ENCODE peak calls at places on chromosomes 6 and 20, in eight cellular contexts. One of them, this sample, is unnamed.

GRCh38 chr6:41970436-41970846 is 28.8 kb upstream of the CCND3 start:
- DNase-seq in adrenal gland: peak; percentile 77
- DNase-seq in CD4-positive, CD25-positive, alpha-beta regulatory T cell: no peak
- DNase-seq in LNCaP clone FGC: no peak
- DNase-seq in GM12865: no peak
- DNase-seq in left lobe of liver: no peak
- DNase-seq in activated CD4-positive, CD25-positive, alpha-beta regulatory T cell: no peak
- DNase-seq in foreskin fibroblast: peak; percentile 53
- DNase-seq in this sample: no peak

GRCh38 chr6:36064770-36065396 is 37.3 kb downstream of the MAPK14 start:
- DNase-seq in left lobe of liver: peak; percentile 60
- DNase-seq in foreskin fibroblast: no peak
- DNase-seq in LNCaP clone FGC: no peak
- DNase-seq in activated CD4-positive, CD25-positive, alpha-beta regulatory T cell: no peak
- DNase-seq in GM12865: no peak
- DNase-seq in adrenal gland: no peak
- DNase-seq in CD4-positive, CD25-positive, alpha-beta regulatory T cell: no peak
- DNase-seq in this sample: no peak

GRCh38 chr6:121441477-121441876 is 6.0 kb downstream of the GJA1 start:
- DNase-seq in left lobe of liver: no peak
- DNase-seq in LNCaP clone FGC: no peak
- DNase-seq in adrenal gland: no peak
- DNase-seq in foreskin fibroblast: no peak
- DNase-seq in GM12865: no peak
- DNase-seq in CD4-positive, CD25-positive, alpha-beta regulatory T cell: no peak
- DNase-seq in activated CD4-positive, CD25-positive, alpha-beta regulatory T cell: no peak
- DNase-seq in this sample: no peak

GRCh38 chr6:26157150-26157837 is 70.1 kb downstream of the HFE start:
- DNase-seq in CD4-positive, CD25-positive, alpha-beta regulatory T cell: peak; percentile 59
- DNase-seq in left lobe of liver: peak; percentile 59
- DNase-seq in activated CD4-positive, CD25-positive, alpha-beta regulatory T cell: no peak
- DNase-seq in LNCaP clone FGC: no peak
- DNase-seq in GM12865: peak; percentile 94
- DNase-seq in adrenal gland: peak; percentile 71
- DNase-seq in foreskin fibroblast: peak; percentile 24
- DNase-seq in this sample: no peak

GRCh38 chr6:15522427-15522826 is 140.4 kb downstream of the DTNBP1 start:
- DNase-seq in adrenal gland: no peak
- DNase-seq in CD4-positive, CD25-positive, alpha-beta regulatory T cell: no peak
- DNase-seq in LNCaP clone FGC: no peak
- DNase-seq in left lobe of liver: no peak
- DNase-seq in activated CD4-positive, CD25-positive, alpha-beta regulatory T cell: no peak
- DNase-seq in foreskin fibroblast: no peak
- DNase-seq in GM12865: peak; percentile 41
- DNase-seq in this sample: no peak

GRCh38 chr6:56808871-56809359 is 146.0 kb upstream of the BEND6 start:
- DNase-seq in activated CD4-positive, CD25-positive, alpha-beta regulatory T cell: no peak
- DNase-seq in foreskin fibroblast: no peak
- DNase-seq in adrenal gland: no peak
- DNase-seq in GM12865: no peak
- DNase-seq in left lobe of liver: no peak
- DNase-seq in CD4-positive, CD25-positive, alpha-beta regulatory T cell: no peak
- DNase-seq in LNCaP clone FGC: no peak
- DNase-seq in this sample: no peak

GRCh38 chr6:390914-391558 is 516 bp upstream of the IRF4 start:
- DNase-seq in LNCaP clone FGC: no peak
- DNase-seq in CD4-positive, CD25-positive, alpha-beta regulatory T cell: no peak
- DNase-seq in left lobe of liver: no peak
- DNase-seq in adrenal gland: no peak
- DNase-seq in activated CD4-positive, CD25-positive, alpha-beta regulatory T cell: no peak
- DNase-seq in GM12865: peak; percentile 71
- DNase-seq in foreskin fibroblast: peak; percentile 40
- DNase-seq in this sample: no peak

GRCh38 chr6:154991207-154991606 is 3.9 kb upstream of the TIAM2 start:
- DNase-seq in GM12865: no peak
- DNase-seq in adrenal gland: no peak
- DNase-seq in CD4-positive, CD25-positive, alpha-beta regulatory T cell: no peak
- DNase-seq in left lobe of liver: no peak
- DNase-seq in activated CD4-positive, CD25-positive, alpha-beta regulatory T cell: no peak
- DNase-seq in LNCaP clone FGC: no peak
- DNase-seq in foreskin fibroblast: no peak
- DNase-seq in this sample: no peak

GRCh38 chr6:2850480-2851150 is 9.0 kb upstream of the SERPINB1 start:
- DNase-seq in left lobe of liver: no peak
- DNase-seq in LNCaP clone FGC: no peak
- DNase-seq in GM12865: no peak
- DNase-seq in adrenal gland: peak; percentile 57
- DNase-seq in foreskin fibroblast: no peak
- DNase-seq in CD4-positive, CD25-positive, alpha-beta regulatory T cell: no peak
- DNase-seq in activated CD4-positive, CD25-positive, alpha-beta regulatory T cell: no peak
- DNase-seq in this sample: no peak

GRCh38 chr20:44765647-44766367 is 20.1 kb downstream of the KCNK15 start:
- DNase-seq in left lobe of liver: no peak
- DNase-seq in adrenal gland: peak; percentile 14
- DNase-seq in LNCaP clone FGC: no peak
- DNase-seq in foreskin fibroblast: no peak
- DNase-seq in activated CD4-positive, CD25-positive, alpha-beta regulatory T cell: no peak
- DNase-seq in GM12865: no peak
- DNase-seq in CD4-positive, CD25-positive, alpha-beta regulatory T cell: no peak
- DNase-seq in this sample: no peak

GRCh38 chr6:46502486-46503119 is 11.4 kb upstream of the RCAN2 start:
- DNase-seq in CD4-positive, CD25-positive, alpha-beta regulatory T cell: no peak
- DNase-seq in left lobe of liver: no peak
- DNase-seq in LNCaP clone FGC: no peak
- DNase-seq in adrenal gland: no peak
- DNase-seq in foreskin fibroblast: no peak
- DNase-seq in activated CD4-positive, CD25-positive, alpha-beta regulatory T cell: no peak
- DNase-seq in GM12865: no peak
- DNase-seq in this sample: no peak

GRCh38 chr6:34806738-34807453 is 15.0 kb downstream of the BLTP3A start:
- DNase-seq in foreskin fibroblast: peak; percentile 8
- DNase-seq in activated CD4-positive, CD25-positive, alpha-beta regulatory T cell: no peak
- DNase-seq in left lobe of liver: no peak
- DNase-seq in GM12865: no peak
- DNase-seq in adrenal gland: no peak
- DNase-seq in CD4-positive, CD25-positive, alpha-beta regulatory T cell: no peak
- DNase-seq in LNCaP clone FGC: no peak
- DNase-seq in this sample: no peak

GRCh38 chr20:36549942-36550796 is 8.8 kb downstream of the MYL9 start:
- DNase-seq in GM12865: no peak
- DNase-seq in activated CD4-positive, CD25-positive, alpha-beta regulatory T cell: no peak
- DNase-seq in left lobe of liver: no peak
- DNase-seq in LNCaP clone FGC: no peak
- DNase-seq in foreskin fibroblast: no peak
- DNase-seq in CD4-positive, CD25-positive, alpha-beta regulatory T cell: no peak
- DNase-seq in adrenal gland: no peak
- DNase-seq in this sample: no peak

GRCh38 chr6:143657809-143658208 is 20.0 kb upstream of the PHACTR2 start:
- DNase-seq in left lobe of liver: no peak
- DNase-seq in GM12865: no peak
- DNase-seq in foreskin fibroblast: no peak
- DNase-seq in adrenal gland: no peak
- DNase-seq in LNCaP clone FGC: no peak
- DNase-seq in activated CD4-positive, CD25-positive, alpha-beta regulatory T cell: no peak
- DNase-seq in CD4-positive, CD25-positive, alpha-beta regulatory T cell: no peak
- DNase-seq in this sample: no peak

GRCh38 chr6:40348591-40348990 is 238.6 kb downstream of the LRFN2 start:
- DNase-seq in foreskin fibroblast: no peak
- DNase-seq in LNCaP clone FGC: no peak
- DNase-seq in adrenal gland: no peak
- DNase-seq in CD4-positive, CD25-positive, alpha-beta regulatory T cell: no peak
- DNase-seq in GM12865: no peak
- DNase-seq in left lobe of liver: no peak
- DNase-seq in activated CD4-positive, CD25-positive, alpha-beta regulatory T cell: no peak
- DNase-seq in this sample: no peak

GRCh38 chr6:31110825-31111582 is 1.4 kb downstream of the C6orf15 start:
- DNase-seq in CD4-positive, CD25-positive, alpha-beta regulatory T cell: no peak
- DNase-seq in adrenal gland: no peak
- DNase-seq in GM12865: no peak
- DNase-seq in LNCaP clone FGC: no peak
- DNase-seq in left lobe of liver: no peak
- DNase-seq in foreskin fibroblast: no peak
- DNase-seq in activated CD4-positive, CD25-positive, alpha-beta regulatory T cell: no peak
- DNase-seq in this sample: no peak

GRCh38 chr20:50423758-50424157 is 86.4 kb upstream of the PTPN1 start:
- DNase-seq in GM12865: no peak
- DNase-seq in left lobe of liver: no peak
- DNase-seq in CD4-positive, CD25-positive, alpha-beta regulatory T cell: no peak
- DNase-seq in activated CD4-positive, CD25-positive, alpha-beta regulatory T cell: no peak
- DNase-seq in foreskin fibroblast: no peak
- DNase-seq in LNCaP clone FGC: no peak
- DNase-seq in adrenal gland: no peak
- DNase-seq in this sample: no peak

GRCh38 chr20:44945261-44945660 is 14.9 kb downstream of the TOMM34 start:
- DNase-seq in GM12865: no peak
- DNase-seq in activated CD4-positive, CD25-positive, alpha-beta regulatory T cell: no peak
- DNase-seq in foreskin fibroblast: no peak
- DNase-seq in LNCaP clone FGC: no peak
- DNase-seq in left lobe of liver: no peak
- DNase-seq in adrenal gland: peak; percentile 51
- DNase-seq in CD4-positive, CD25-positive, alpha-beta regulatory T cell: no peak
- DNase-seq in this sample: no peak

GRCh38 chr20:8152183-8152582 is 20.1 kb downstream of the PLCB1 start:
- DNase-seq in CD4-positive, CD25-positive, alpha-beta regulatory T cell: no peak
- DNase-seq in foreskin fibroblast: peak; percentile 61
- DNase-seq in left lobe of liver: no peak
- DNase-seq in activated CD4-positive, CD25-positive, alpha-beta regulatory T cell: no peak
- DNase-seq in adrenal gland: peak; percentile 47
- DNase-seq in LNCaP clone FGC: no peak
- DNase-seq in GM12865: no peak
- DNase-seq in this sample: no peak